ENCODE peak calls at places on chromosomes 2 and 18, in eight cellular contexts. Y is NCI-H1092 treated with DMSO at 0.1 percent for 48 hours; Z is stimulated activated CD4-positive, alpha-beta T cell treated with anti-CD3 and anti-CD28 coated beads, Interleukin-2, amount 100 ng/mL, for 48 hours; W is NCI-H460; C is stimulated activated CD8-positive, alpha-beta memory T cell treated with anti-CD3 and anti-CD28 coated beads, Interleukin-4, amount 100 ng/mL, for 1 hour; X is EL; A is NCI-H1105; T is BE2C. O is an unnamed sample.

GRCh38 chr2:60394467-60394866 is 159.0 kb downstream of the BCL11A start:
- DNase-seq in Y (no peak), Z (no peak), W (no peak), C (no peak), X (no peak), A (no peak), T (no peak), O (no peak)

GRCh38 chr18:31275722-31276463 is 42.1 kb upstream of the DSG1 start:
- DNase-seq in Y (no peak), Z (no peak), W (no peak), C (no peak), X (no peak), A (no peak), T (no peak), O (peak; percentile 61)

GRCh38 chr2:136764397-136765255 is 719 bp upstream of the THSD7B start:
- DNase-seq in Y (no peak), Z (no peak), W (no peak), C (no peak), X (no peak), A (no peak), T (no peak), O (no peak)

GRCh38 chr2:151774506-151774905 is 40.2 kb upstream of the NEB start:
- DNase-seq in Y (no peak), Z (no peak), W (no peak), C (no peak), X (peak; percentile 47), A (no peak), T (no peak), O (peak; percentile 82)

GRCh38 chr2:29273704-29274611 is 158.7 kb downstream of the CLIP4 start:
- DNase-seq in Y (no peak), Z (no peak), W (no peak), C (no peak), X (peak; percentile 13), A (no peak), T (peak; percentile 43), O (no peak)

GRCh38 chr2:10414000-10414451 is 34.1 kb downstream of the ODC1 start:
- DNase-seq in Y (peak; percentile 7), Z (no peak), W (no peak), C (no peak), X (peak; percentile 66), A (no peak), T (no peak), O (peak; percentile 54)

GRCh38 chr2:225041210-225041870 is 928 bp downstream of the DOCK10 start:
- DNase-seq in Y (no peak), Z (peak; percentile 53), W (peak; percentile 16), C (peak; percentile 42), X (peak; percentile 74), A (no peak), T (no peak), O (peak; percentile 48)

GRCh38 chr2:150528861-150529801 is 41.7 kb upstream of the RND3 start:
- DNase-seq in Y (no peak), Z (no peak), W (peak; percentile 22), C (no peak), X (peak; percentile 92), A (no peak), T (no peak), O (peak; percentile 78)

GRCh38 chr2:134396493-134396892 is 142.6 kb downstream of the MGAT5 start:
- DNase-seq in Y (no peak), Z (no peak), W (no peak), C (no peak), X (no peak), A (no peak), T (no peak), O (no peak)

GRCh38 chr2:65420712-65421431 is 11.5 kb downstream of the SPRED2 start:
- DNase-seq in Y (no peak), Z (no peak), W (no peak), C (no peak), X (peak; percentile 62), A (no peak), T (no peak), O (peak; percentile 58)

GRCh38 chr2:95759481-95760246 is 167.9 kb downstream of the TRIM43 start:
- DNase-seq in Y (no peak), Z (no peak), W (no peak), C (no peak), X (no peak), A (no peak), T (no peak), O (no peak)

GRCh38 chr18:11005528-11005927 is 143.8 kb downstream of the PIEZO2 start:
- DNase-seq in Y (no peak), Z (no peak), W (no peak), C (no peak), X (peak; percentile 73), A (no peak), T (no peak), O (peak; percentile 53)

GRCh38 chr2:166375205-166375735 is 474 bp downstream of the SCN9A start:
- DNase-seq in Y (peak; percentile 62), Z (no peak), W (no peak), C (no peak), X (peak; percentile 56), A (no peak), T (no peak), O (peak; percentile 27)

GRCh38 chr2:25367296-25367695 is 25.6 kb upstream of the DNMT3A start:
- DNase-seq in Y (no peak), Z (no peak), W (no peak), C (no peak), X (no peak), A (no peak), T (no peak), O (no peak)

GRCh38 chr18:67475673-67476072 is 40.8 kb downstream of the DSEL start:
- DNase-seq in Y (no peak), Z (no peak), W (no peak), C (no peak), X (no peak), A (no peak), T (no peak), O (peak; percentile 19)

GRCh38 chr2:84969511-84970265 is 1.3 kb upstream of the KCMF1 start:
- DNase-seq in Y (no peak), Z (no peak), W (no peak), C (no peak), X (no peak), A (no peak), T (peak; percentile 7), O (peak; percentile 50)

GRCh38 chr18:55228707-55229106 is 269.4 kb upstream of the CCDC68 start:
- DNase-seq in Y (no peak), Z (no peak), W (no peak), C (no peak), X (no peak), A (no peak), T (no peak), O (no peak)

GRCh38 chr2:102592601-102593000 is 26.8 kb upstream of the SLC9A2 start:
- DNase-seq in Y (no peak), Z (peak; percentile 38), W (peak; percentile 12), C (no peak), X (peak; percentile 13), A (no peak), T (no peak), O (no peak)

GRCh38 chr2:134682726-134683125 is 36.1 kb downstream of the TMEM163 start:
- DNase-seq in Y (no peak), Z (no peak), W (no peak), C (no peak), X (no peak), A (no peak), T (no peak), O (peak; percentile 23)

GRCh38 chr2:226999676-227000075 is 163.8 kb downstream of the RHBDD1 start:
- DNase-seq in Y (no peak), Z (no peak), W (no peak), C (no peak), X (no peak), A (no peak), T (no peak), O (no peak)

GRCh38 chr2:96159084-96159830 is 14.0 kb upstream of the DUSP2 start:
- DNase-seq in Y (no peak), Z (no peak), W (no peak), C (no peak), X (no peak), A (no peak), T (no peak), O (no peak)

GRCh38 chr2:96265349-96265839 is 403 bp downstream of the TMEM127 start:
- DNase-seq in Y (no peak), Z (peak; percentile 22), W (no peak), C (peak; percentile 13), X (peak; percentile 34), A (peak; percentile 19), T (peak; percentile 28), O (no peak)

GRCh38 chr2:6845312-6845711 is 20.4 kb downstream of the CMPK2 start:
- DNase-seq in Y (no peak), Z (peak; percentile 9), W (no peak), C (no peak), X (no peak), A (no peak), T (no peak), O (peak; percentile 18)

GRCh38 chr2:190069936-190070696 is 7.6 kb upstream of the MSTN start:
- DNase-seq in Y (peak; percentile 58), Z (peak; percentile 8), W (peak; percentile 67), C (no peak), X (peak; percentile 74), A (peak; percentile 31), T (peak; percentile 38), O (peak; percentile 45)

GRCh38 chr2:41723531-41723930 is 324.3 kb upstream of the PKDCC start:
- DNase-seq in Y (no peak), Z (no peak), W (no peak), C (no peak), X (no peak), A (no peak), T (no peak), O (no peak)

GRCh38 chr2:20067992-20068727 is 16.7 kb upstream of the LAPTM4A start:
- DNase-seq in Y (no peak), Z (no peak), W (no peak), C (no peak), X (peak; percentile 97), A (no peak), T (no peak), O (peak; percentile 96)

GRCh38 chr2:100013892-100014677 is 128.3 kb downstream of the AFF3 start:
- DNase-seq in Y (no peak), Z (no peak), W (peak; percentile 97), C (no peak), X (peak; percentile 98), A (no peak), T (peak; percentile 39), O (peak; percentile 95)

GRCh38 chr2:10863837-10864236 is 47.9 kb upstream of the KCNF1 start:
- DNase-seq in Y (no peak), Z (no peak), W (no peak), C (no peak), X (no peak), A (no peak), T (no peak), O (peak; percentile 9)

GRCh38 chr2:181792906-181793305 is 98.6 kb upstream of the ITPRID2 start:
- DNase-seq in Y (no peak), Z (no peak), W (no peak), C (no peak), X (no peak), A (no peak), T (no peak), O (no peak)

GRCh38 chr2:197149546-197149945 is 161.0 kb downstream of the ANKRD44 start:
- DNase-seq in Y (no peak), Z (no peak), W (no peak), C (no peak), X (no peak), A (no peak), T (no peak), O (no peak)

GRCh38 chr2:237867465-237867864 is 8.0 kb downstream of the RAMP1 start:
- DNase-seq in Y (no peak), Z (no peak), W (no peak), C (no peak), X (no peak), A (no peak), T (no peak), O (no peak)

GRCh38 chr2:238919307-238919706 is 71.4 kb downstream of the TWIST2 start:
- DNase-seq in Y (no peak), Z (no peak), W (no peak), C (no peak), X (no peak), A (no peak), T (no peak), O (no peak)

GRCh38 chr18:41858761-41859555 is 96.1 kb upstream of the PIK3C3 start:
- DNase-seq in Y (no peak), Z (no peak), W (no peak), C (no peak), X (no peak), A (no peak), T (no peak), O (no peak)

GRCh38 chr2:56077352-56077915 is 106.4 kb upstream of the CCDC85A start:
- DNase-seq in Y (peak; percentile 18), Z (no peak), W (peak; percentile 5), C (no peak), X (peak; percentile 24), A (no peak), T (peak; percentile 40), O (peak; percentile 4)